ENCODE peak calls at places on chromosomes 11 and 22, in six cellular contexts. O is hippocampal formation, Q is memory B cell, H is WTC11, W is dermis microvascular lymphatic vessel endothelial cell, A is non-pigmented ciliary epithelial cell. J is an unnamed sample.

GRCh38 chr11:73387594-73388021 is 11.4 kb downstream of the RELT start:
- DNase-seq in O (no peak), Q (no peak), H (no peak), W (no peak), A (no peak), J (no peak)

GRCh38 chr11:86704710-86705109 is 32.3 kb upstream of the ME3 start:
- DNase-seq in O (no peak), Q (no peak), H (no peak), W (no peak), A (no peak), J (no peak)

GRCh38 chr11:44729718-44730117 is 3.0 kb downstream of the TSPAN18 start:
- DNase-seq in O (no peak), Q (no peak), H (no peak), W (no peak), A (no peak), J (no peak)

GRCh38 chr11:64933213-64933934 is 2.3 kb downstream of the GPHA2 start:
- DNase-seq in O (no peak), Q (no peak), H (no peak), W (no peak), A (no peak), J (no peak)

GRCh38 chr11:67266424-67267187 is at the start of gene GRK2:
- DNase-seq in O (no peak), Q (no peak), H (no peak), W (no peak), A (no peak), J (no peak)

GRCh38 chr11:19821412-19821875 is 108.8 kb downstream of the NAV2 start:
- DNase-seq in O (no peak), Q (no peak), H (no peak), W (no peak), A (no peak), J (no peak)

GRCh38 chr22:47567126-47567730 is 804.8 kb downstream of the TBC1D22A start:
- DNase-seq in O (no peak), Q (no peak), H (no peak), W (no peak), A (no peak), J (no peak)

GRCh38 chr11:104694259-104695070 is 203.8 kb downstream of the CASP12 start:
- DNase-seq in O (no peak), Q (no peak), H (no peak), W (peak), A (peak), J (no peak)

GRCh38 chr11:71459767-71460320 is 6.8 kb downstream of the NADSYN1 start:
- DNase-seq in O (no peak), Q (no peak), H (no peak), W (no peak), A (no peak), J (no peak)

GRCh38 chr11:112723676-112724075 is 237.5 kb upstream of the NCAM1 start:
- DNase-seq in O (no peak), Q (no peak), H (no peak), W (no peak), A (no peak), J (no peak)

GRCh38 chr11:95682552-95682951 is 107.0 kb downstream of the FAM76B start:
- DNase-seq in O (no peak), Q (no peak), H (no peak), W (peak), A (no peak), J (no peak)

GRCh38 chr11:1161410-1162152 is 3.8 kb downstream of the MUC5AC start:
- DNase-seq in O (no peak), Q (no peak), H (no peak), W (no peak), A (no peak), J (no peak)

GRCh38 chr22:48902983-48903650 is 924.6 kb downstream of the BRD1 start:
- DNase-seq in O (no peak), Q (no peak), H (no peak), W (no peak), A (no peak), J (no peak)

GRCh38 chr11:77203901-77204755 is 76.1 kb downstream of the MYO7A start:
- DNase-seq in O (no peak), Q (no peak), H (peak), W (no peak), A (no peak), J (no peak)

GRCh38 chr11:96752221-96752620 is 362.4 kb downstream of the JRKL start:
- DNase-seq in O (no peak), Q (no peak), H (no peak), W (no peak), A (no peak), J (no peak)

GRCh38 chr11:78228467-78228866 is 39.7 kb downstream of the USP35 start:
- DNase-seq in O (peak), Q (no peak), H (no peak), W (peak), A (no peak), J (peak)

GRCh38 chr11:110720646-110721283 is 8.5 kb upstream of the ARHGAP20 start:
- DNase-seq in O (no peak), Q (no peak), H (no peak), W (no peak), A (no peak), J (no peak)

J was measured in smooth muscle cell of the brain vasculature.